ENCODE peak calls at places on chromosomes 11 and 22, in six cellular contexts. Q is stomach, M is AG09309, K is BJ, F is WTC11, I is HCT116. Y is an unnamed sample.
A peak's percentile ranks its signal among the peaks of the same experiment; 100 is the strongest.

GRCh38 chr11:34653031-34653430 is 32.1 kb downstream of the EHF start:
- DNase-seq in Q (no peak), M (no peak), I (no peak), F (no peak), K (no peak), Y (no peak)

GRCh38 chr11:75520688-75521087 is 5.1 kb downstream of the GDPD5 start:
- DNase-seq in Q (no peak), I (no peak), M (no peak), F (no peak), K (no peak), Y (no peak)

GRCh38 chr11:128956401-128957203 is 13.9 kb upstream of the TP53AIP1 start:
- DNase-seq in Q (no peak), F (no peak), K (peak; percentile 26), M (peak; percentile 24), I (peak; percentile 73), Y (peak; percentile 73)

GRCh38 chr11:2981130-2981529 is 11.0 kb downstream of the NAP1L4 start:
- DNase-seq in F (no peak), K (no peak), Q (no peak), M (no peak), I (no peak), Y (no peak)

GRCh38 chr11:12361650-12362049 is 15.7 kb upstream of the PARVA start:
- DNase-seq in Q (no peak), K (no peak), M (no peak), F (no peak), I (no peak), Y (no peak)

GRCh38 chr22:42792909-42793847 is 63.9 kb downstream of the ARFGAP3 start:
- DNase-seq in K (no peak), I (no peak), M (no peak), Q (peak; percentile 23), F (no peak), Y (no peak)

GRCh38 chr11:45892856-45893255 is 7.4 kb downstream of the MAPK8IP1 start:
- DNase-seq in K (no peak), M (no peak), I (no peak), Q (no peak), F (no peak), Y (no peak)

GRCh38 chr11:65606876-65607613 is 7.0 kb downstream of the MAP3K11 start:
- DNase-seq in Q (peak; percentile 95), F (peak; percentile 97), K (peak; percentile 86), I (peak; percentile 89), M (peak; percentile 55), Y (no peak)

GRCh38 chr11:103384652-103385051 is 275.4 kb downstream of the DYNC2H1 start:
- DNase-seq in I (no peak), Q (no peak), M (no peak), K (no peak), F (no peak), Y (no peak)

GRCh38 chr11:33835143-33835878 is 56.6 kb downstream of the LMO2 start:
- DNase-seq in I (peak; percentile 48), F (no peak), K (peak; percentile 48), Q (no peak), M (peak; percentile 53), Y (no peak)

GRCh38 chr22:37781434-37782059 is 26.2 kb upstream of the GCAT start:
- DNase-seq in K (no peak), Q (no peak), F (peak; percentile 38), M (no peak), I (no peak), Y (no peak)

GRCh38 chr22:23751441-23751996 is 607 bp upstream of the ZNF70 start:
- DNase-seq in K (no peak), Q (no peak), F (peak; percentile 51), I (no peak), M (no peak), Y (no peak)

GRCh38 chr22:26636296-26636695 is 14.5 kb downstream of the CRYBA4 start:
- DNase-seq in M (no peak), I (no peak), F (no peak), Q (no peak), K (no peak), Y (no peak)

GRCh38 chr11:66663741-66664296 is 13.9 kb downstream of the RBM4B start:
- DNase-seq in I (no peak), M (no peak), K (no peak), F (no peak), Q (no peak), Y (no peak)

GRCh38 chr11:119832536-119832935 is 103.5 kb upstream of the NECTIN1 start:
- DNase-seq in K (no peak), F (no peak), I (no peak), M (peak; percentile 3), Q (peak; percentile 65), Y (no peak)

GRCh38 chr11:27124514-27125264 is 84.1 kb downstream of the BBOX1 start:
- DNase-seq in F (no peak), M (peak; percentile 39), Q (no peak), K (no peak), I (no peak), Y (no peak)

GRCh38 chr11:7098235-7098832 is 9.5 kb downstream of the RBMXL2 start:
- DNase-seq in M (peak; percentile 11), K (no peak), F (no peak), I (peak; percentile 50), Q (no peak), Y (no peak)

GRCh38 chr22:35622132-35622913 is 5.2 kb upstream of the MB start:
- DNase-seq in M (no peak), K (no peak), I (no peak), F (peak; percentile 63), Q (peak; percentile 46), Y (no peak)

GRCh38 chr11:58334708-58335107 is 24.2 kb downstream of the OR5B17 start:
- DNase-seq in Q (no peak), K (peak; percentile 62), M (peak; percentile 43), F (no peak), I (peak; percentile 31), Y (no peak)

GRCh38 chr11:35974878-35975578 is 31.2 kb downstream of the LDLRAD3 start:
- DNase-seq in Q (no peak), K (no peak), F (no peak), I (no peak), M (no peak), Y (no peak)

GRCh38 chr11:67312187-67313021 is 9.1 kb downstream of the SSH3 start:
- DNase-seq in K (no peak), Q (peak; percentile 84), F (no peak), I (no peak), M (no peak), Y (no peak)

GRCh38 chr11:73995731-73996130 is 13.1 kb upstream of the UCP2 start:
- DNase-seq in M (no peak), F (no peak), K (no peak), Q (no peak), I (no peak), Y (no peak)

GRCh38 chr11:37533087-37533486 is 935.1 kb upstream of the RAG2 start:
- DNase-seq in Q (no peak), K (no peak), M (no peak), I (no peak), F (no peak), Y (no peak)

GRCh38 chr11:35265755-35266454 is 126.9 kb downstream of the CD44 start:
- DNase-seq in I (no peak), F (no peak), Q (no peak), K (no peak), M (no peak), Y (no peak)

GRCh38 chr22:42291287-42291686 is 20.8 kb upstream of the TCF20 start:
- DNase-seq in K (no peak), M (no peak), F (no peak), I (no peak), Q (no peak), Y (no peak)

GRCh38 chr22:46017166-46017565 is 40.2 kb upstream of the WNT7B start:
- DNase-seq in F (no peak), Q (no peak), I (no peak), K (no peak), M (no peak), Y (no peak)

GRCh38 chr22:44335903-44336803 is 23.4 kb upstream of the SHISAL1 start:
- DNase-seq in I (no peak), M (no peak), F (peak; percentile 34), K (no peak), Q (peak; percentile 37), Y (no peak)
- TF ChIP-seq CTCF in I (no peak), M (no peak), F (no peak), K (no peak), Q (no peak), Y (no peak)

GRCh38 chr11:78332174-78332866 is 85.3 kb downstream of the GAB2 start:
- DNase-seq in Q (no peak), I (no peak), F (no peak), K (no peak), M (no peak), Y (no peak)

GRCh38 chr11:78334109-78334508 is 83.5 kb downstream of the GAB2 start:
- DNase-seq in I (no peak), M (no peak), F (no peak), K (no peak), Q (no peak), Y (no peak)

GRCh38 chr11:78332872-78333271 is 84.7 kb downstream of the GAB2 start:
- DNase-seq in Q (no peak), K (no peak), I (no peak), F (no peak), M (no peak), Y (no peak)

GRCh38 chr11:78330361-78330760 is 87.3 kb downstream of the GAB2 start:
- DNase-seq in M (no peak), K (no peak), I (no peak), Q (no peak), F (no peak), Y (no peak)

GRCh38 chr11:78331711-78332110 is 85.9 kb downstream of the GAB2 start:
- DNase-seq in M (no peak), F (no peak), I (no peak), Q (no peak), K (no peak), Y (no peak)
- TF ChIP-seq CTCF in M (no peak), F (no peak), I (no peak), Q (no peak), K (no peak), Y (no peak)

DNA sequence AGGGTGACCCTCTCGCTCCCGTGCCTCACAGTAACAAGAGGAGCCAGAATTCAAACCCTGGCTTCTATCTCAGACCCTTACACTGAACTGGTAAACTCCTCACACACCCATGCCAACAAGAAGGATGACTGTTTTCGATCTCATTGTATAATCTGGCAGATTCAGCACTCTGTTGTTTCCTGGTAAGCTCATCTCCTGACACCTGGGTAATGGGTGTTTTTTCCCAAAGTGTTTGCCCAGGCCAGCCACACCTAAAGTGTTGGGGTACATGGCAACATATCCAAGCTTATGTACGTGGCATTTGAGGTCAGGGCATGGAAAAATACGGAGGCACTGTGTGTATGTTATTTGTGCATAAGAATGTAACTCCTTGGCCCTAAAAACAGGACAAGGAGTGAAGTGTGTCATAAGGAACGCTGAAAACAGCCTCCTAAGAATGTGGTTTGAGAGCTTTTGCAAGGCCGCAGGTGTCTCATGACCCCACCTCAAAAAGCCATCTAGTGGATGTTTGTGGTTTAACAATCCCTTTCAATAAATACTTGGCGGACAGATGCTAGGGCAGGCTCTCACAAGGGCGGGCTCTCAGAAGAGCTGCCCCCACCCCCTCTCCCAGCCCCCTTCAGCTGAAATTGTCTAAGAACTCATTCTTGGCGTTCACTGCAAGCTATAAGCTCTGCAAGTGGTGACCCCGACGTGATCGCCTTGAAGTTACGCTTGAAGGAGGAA is at the start of gene MS4A15:
- DNase-seq in M (no peak), I (peak; percentile 29), K (no peak), F (no peak), Q (no peak), Y (no peak)
- TF ChIP-seq CTCF in M (no peak), I (peak; percentile 63), K (peak; percentile 17), F (peak; percentile 49), Q (no peak), Y (peak; percentile 37)

GRCh38 chr11:126573325-126574076 is 218.0 kb downstream of the ST3GAL4 start:
- DNase-seq in I (no peak), Q (no peak), K (no peak), M (no peak), F (peak; percentile 58), Y (no peak)
- TF ChIP-seq CTCF in I (peak; percentile 19), Q (no peak), K (peak; percentile 35), M (peak; percentile 51), F (peak; percentile 32), Y (no peak)